ENCODE peak calls at places on chromosome 9, in seven cellular contexts. S is HCT116; F is left ventricle myocardium inferior; D is CD4-positive, CD25-positive, alpha-beta regulatory T cell; H is cardiac muscle cell; L is SJCRH30; J is gastrocnemius medialis. N is an unnamed sample.
A peak's percentile ranks its signal among the peaks of the same experiment; 100 is the strongest.

GRCh38 chr9:107127608-107128007 is 155.5 kb upstream of the RAD23B start:
- DNase-seq in F (no peak), D (no peak), H (peak; percentile 6), S (no peak), J (no peak), L (no peak), N (no peak)

GRCh38 chr9:125932012-125932411 is 184.8 kb downstream of the PBX3 start:
- DNase-seq in H (peak; percentile 96), D (no peak), S (peak; percentile 81), L (peak; percentile 62), F (no peak), J (no peak), N (no peak)

GRCh38 chr9:35790385-35791291 is 753 bp upstream of the NPR2 start:
- DNase-seq in S (no peak), F (peak; percentile 67), H (peak; percentile 94), L (peak; percentile 83), D (peak; percentile 44), J (peak; percentile 63), N (peak; percentile 61)

GRCh38 chr9:114271556-114272510 is 51.1 kb upstream of the ORM1 start:
- DNase-seq in H (peak; percentile 75), D (no peak), L (peak; percentile 72), F (peak; percentile 48), J (peak; percentile 27), S (peak; percentile 28), N (no peak)

GRCh38 chr9:69171049-69171448 is 3.0 kb upstream of the TJP2 start:
- DNase-seq in D (no peak), F (no peak), L (no peak), H (peak; percentile 80), S (no peak), J (no peak), N (no peak)

GRCh38 chr9:101510344-101510940 is 23.2 kb upstream of the RNF20 start:
- DNase-seq in H (no peak), J (no peak), L (no peak), S (no peak), D (no peak), F (no peak), N (no peak)

GRCh38 chr9:126682928-126683697 is 69.4 kb downstream of the LMX1B start:
- DNase-seq in L (no peak), S (no peak), H (no peak), D (no peak), J (no peak), F (peak; percentile 51), N (no peak)

GRCh38 chr9:121914604-121915303 is 178.4 kb downstream of the TTLL11 start:
- DNase-seq in H (no peak), S (no peak), F (no peak), D (no peak), J (no peak), L (no peak), N (no peak)

GRCh38 chr9:130471411-130472183 is 26.8 kb downstream of the ASS1 start:
- DNase-seq in F (no peak), L (peak; percentile 98), J (no peak), S (no peak), D (no peak), H (no peak), N (no peak)

DNA sequence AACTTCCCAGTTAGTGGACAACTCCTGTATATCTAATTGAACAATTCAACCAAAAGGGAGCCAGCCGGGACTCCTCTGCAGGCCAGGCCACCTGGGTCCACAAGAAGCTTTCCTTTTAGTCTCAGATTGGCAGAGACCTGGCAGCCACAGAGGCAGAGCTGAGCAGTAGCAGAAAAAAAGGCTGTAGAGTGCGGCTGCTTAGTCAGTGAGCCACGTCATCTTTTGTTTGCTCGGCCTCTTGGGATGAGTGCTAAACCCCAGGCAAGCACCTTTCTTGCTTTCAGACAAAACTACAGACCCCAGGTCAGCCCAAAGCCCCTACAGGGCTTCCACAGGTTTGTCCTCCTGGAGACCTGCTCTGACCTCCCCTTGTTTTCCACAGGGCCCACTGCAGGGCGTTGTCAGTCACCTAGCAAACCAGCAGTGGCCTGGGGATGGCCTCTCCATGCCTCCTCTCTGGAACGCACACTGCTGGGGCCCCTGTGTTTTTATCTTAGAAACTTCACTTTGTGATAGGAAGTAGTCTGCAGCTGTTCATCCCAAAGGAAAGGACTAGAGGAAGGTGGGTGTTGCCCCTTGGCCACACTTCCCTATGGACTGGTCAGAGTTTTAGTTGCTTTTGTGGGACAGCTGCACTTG is 49.9 kb downstream of the SHB start:
- DNase-seq in J (no peak), S (no peak), F (no peak), H (peak; percentile 79), L (peak; percentile 84), D (no peak), N (no peak)
- H3K4me3 ChIP-seq in J (no peak overlapping the region), S (no peak overlapping the region), F (peak overlapping the region; percentile 0), H (no peak overlapping the region), L (peak overlapping the region; percentile 3), D (no peak overlapping the region), N (no peak overlapping the region)

DNA sequence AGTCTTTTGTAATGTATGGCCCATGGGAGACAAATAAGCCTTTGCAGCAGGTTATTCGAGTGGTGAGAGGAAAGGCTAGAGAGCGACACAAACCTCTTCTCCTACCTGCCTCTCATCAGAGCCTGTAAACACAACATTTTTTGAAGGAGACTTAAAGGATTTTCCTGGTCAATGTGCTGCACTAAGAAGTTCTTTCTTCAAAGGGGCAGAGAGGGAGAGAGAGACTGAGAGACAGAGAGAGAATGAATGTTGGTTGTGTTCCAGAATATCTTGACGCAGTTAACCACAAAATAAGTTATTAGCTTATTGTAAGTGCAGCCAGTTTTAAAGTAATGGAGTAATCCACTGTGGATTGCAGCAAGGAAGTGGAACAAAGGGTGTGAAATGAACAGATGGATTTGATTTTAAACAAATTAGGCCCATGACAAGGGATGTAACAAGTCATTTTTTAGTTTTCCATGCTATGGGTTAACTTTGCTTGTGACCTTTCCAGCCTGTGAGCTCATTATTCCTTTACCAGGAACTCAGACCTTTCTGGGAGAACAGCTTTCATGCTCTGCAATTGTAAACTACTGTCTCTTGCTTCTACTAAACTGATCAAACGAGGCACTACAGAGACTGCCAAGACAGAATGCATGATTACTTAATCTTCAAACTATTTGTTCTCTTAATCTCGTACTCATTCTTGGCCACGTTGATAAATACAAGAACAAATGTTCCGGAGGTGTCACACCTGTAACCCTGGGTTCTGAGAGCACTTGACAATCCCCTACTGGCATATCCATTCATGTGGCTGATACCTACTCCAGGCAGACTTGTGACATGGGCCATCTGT is 131.2 kb downstream of the TLE1 start:
- DNase-seq in J (no peak), S (no peak), L (no peak), H (peak; percentile 93), D (no peak), F (no peak), N (no peak)
- H3K27ac ChIP-seq in J (peak overlapping the region; percentile 53), S (peak overlapping the region; percentile 6), L (no peak overlapping the region), H (no peak overlapping the region), D (no peak overlapping the region), F (peak overlapping the region; percentile 45), N (no peak overlapping the region)

DNA sequence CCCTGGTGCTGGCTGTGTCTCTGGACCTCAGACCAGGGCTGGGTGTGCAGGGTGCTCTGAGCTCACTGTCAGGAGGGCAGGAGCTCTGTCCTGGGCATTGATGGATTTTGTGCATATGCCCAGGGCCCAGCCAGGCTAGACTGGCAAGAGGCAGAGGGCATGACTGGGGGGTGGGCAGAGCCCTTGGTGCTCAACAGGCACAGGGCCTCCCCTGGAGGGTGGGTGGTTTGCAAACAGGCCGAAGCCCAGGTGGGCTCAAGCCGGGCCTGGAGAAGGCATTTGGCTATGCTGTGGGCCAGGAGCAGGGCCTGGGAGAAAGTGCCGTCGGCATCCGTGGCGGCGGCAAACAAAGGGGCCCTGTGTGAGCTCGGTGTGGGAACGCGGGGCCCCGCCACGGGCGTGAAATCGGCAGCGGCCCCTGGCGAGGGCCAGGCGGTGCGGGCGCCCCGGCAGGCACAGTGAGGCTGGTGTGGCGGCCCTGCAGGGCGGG is 1.9 kb upstream of the NRARP start:
- DNase-seq in D (no peak), H (no peak), S (no peak), F (no peak), J (no peak), L (peak; percentile 88), N (no peak)
- H3K4me1 ChIP-seq in D (peaks cover 42% of the 10 kb centered on the region), H (peaks cover 20% of the 10 kb centered on the region), S (peaks cover 49% of the 10 kb centered on the region), F (peaks cover 79% of the 10 kb centered on the region), J (peaks cover 22% of the 10 kb centered on the region), L (peaks cover 33% of the 10 kb centered on the region), N (peaks cover 32% of the 10 kb centered on the region)

GRCh38 chr9:87342743-87343142 is 154.9 kb upstream of the DAPK1 start:
- DNase-seq in D (no peak), L (peak; percentile 43), F (peak; percentile 38), S (no peak), J (peak; percentile 14), H (peak; percentile 81), N (no peak)

GRCh38 chr9:87337335-87338074 is 160.2 kb upstream of the DAPK1 start:
- DNase-seq in L (peak; percentile 58), F (no peak), H (peak; percentile 72), J (no peak), D (no peak), S (no peak), N (no peak)

GRCh38 chr9:87338075-87338989 is 159.3 kb upstream of the DAPK1 start:
- DNase-seq in D (no peak), L (no peak), J (no peak), F (no peak), H (no peak), S (no peak), N (no peak)

GRCh38 chr9:87336914-87337333 is 160.7 kb upstream of the DAPK1 start:
- DNase-seq in S (peak; percentile 54), H (peak; percentile 93), F (no peak), D (no peak), J (no peak), L (peak; percentile 91), N (peak; percentile 8)

DNA sequence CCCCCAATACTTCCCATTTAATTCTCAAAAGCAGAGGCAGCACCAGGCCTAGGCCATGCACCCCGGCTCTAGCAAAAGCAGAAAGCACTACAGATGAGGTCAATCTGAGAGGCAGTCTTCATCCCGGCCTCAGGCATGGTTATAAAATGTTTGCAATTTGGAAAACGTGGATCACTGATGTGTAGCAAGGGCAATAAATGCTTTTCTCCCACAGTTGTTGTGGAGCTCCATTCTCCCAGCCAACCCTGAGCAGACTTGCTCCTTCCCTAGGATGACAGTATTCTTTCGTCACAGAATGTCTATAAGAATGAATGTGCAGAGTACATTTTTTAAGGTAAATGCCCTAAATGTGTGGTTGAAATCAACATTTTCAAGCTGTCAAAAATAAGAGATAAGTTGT is 157.3 kb upstream of the DAPK1 start:
- DNase-seq in F (no peak), J (no peak), S (no peak), L (no peak), D (no peak), H (no peak), N (no peak)
- H3K4me3 ChIP-seq in F (no peak overlapping the region), J (no peak overlapping the region), S (no peak overlapping the region), L (no peak overlapping the region), D (no peak overlapping the region), H (no peak overlapping the region), N (no peak overlapping the region)

GRCh38 chr9:97531750-97532383 is 30.4 kb downstream of the TMOD1 start:
- DNase-seq in J (peak; percentile 63), L (no peak), H (no peak), D (no peak), S (no peak), F (no peak), N (no peak)
- H3K27ac ChIP-seq in J (peak overlapping the region; percentile 95), L (no peak overlapping the region), H (peak overlapping the region; percentile 85), D (no peak overlapping the region), S (no peak overlapping the region), F (peak overlapping the region; percentile 94), N (no peak overlapping the region)

DNA sequence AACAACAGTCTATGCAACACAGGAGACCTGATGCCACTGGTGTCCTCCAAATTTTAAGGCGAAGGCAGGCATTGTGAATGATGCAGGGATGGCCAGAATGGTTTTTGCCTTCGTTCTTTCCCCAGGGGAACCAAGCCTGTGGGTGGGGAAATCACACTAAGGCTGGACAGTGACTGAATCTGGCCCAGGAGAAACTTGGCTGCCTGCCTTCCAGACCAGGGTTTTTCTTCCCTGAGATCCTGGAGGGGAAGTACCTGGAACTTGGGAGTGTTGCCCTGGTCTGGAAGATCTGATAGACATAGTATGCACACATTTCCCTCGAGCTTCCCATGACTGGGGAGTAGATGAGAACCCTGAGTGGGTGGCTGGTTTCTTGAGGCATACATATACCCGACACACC is 699 bp upstream of the IL11RA start:
- DNase-seq in H (peak; percentile 69), D (no peak), J (no peak), S (no peak), L (no peak), F (no peak), N (no peak)
- H3K4me1 ChIP-seq in H (peaks cover 44% of the 10 kb centered on the region), D (peaks cover 22% of the 10 kb centered on the region), J (peaks cover 48% of the 10 kb centered on the region), S (peaks cover 45% of the 10 kb centered on the region), L (peaks cover 3% of the 10 kb centered on the region), F (peaks cover 84% of the 10 kb centered on the region), N (peaks cover 45% of the 10 kb centered on the region)

N was measured in CD4-positive, alpha-beta memory T cell.